ENCODE peak calls at places on chromosomes 13 and 19, in seven cellular contexts. One of them, this sample, is unnamed.

GRCh38 chr13:46961719-46962118 is 64.9 kb upstream of the HTR2A start:
- DNase-seq in activated naive CD4-positive, alpha-beta T cell treated with anti-CD3 and anti-CD28 coated beads for 36 hours: peak; percentile 8
- DNase-seq in caudate nucleus: no peak
- DNase-seq in aorta: no peak
- DNase-seq in T-helper 17 cell: no peak
- DNase-seq in RPMI7951: peak; percentile 83
- DNase-seq in activated CD4-positive, alpha-beta T cell treated with anti-CD3 and anti-CD28 coated beads, Interleukin-2, amount 50 U/mL, for 1 hour: no peak
- DNase-seq in this sample: no peak

GRCh38 chr13:67303661-67304333 is 73.7 kb upstream of the PCDH9 start:
- DNase-seq in activated naive CD4-positive, alpha-beta T cell treated with anti-CD3 and anti-CD28 coated beads for 36 hours: no peak
- DNase-seq in caudate nucleus: no peak
- DNase-seq in aorta: no peak
- DNase-seq in T-helper 17 cell: no peak
- DNase-seq in RPMI7951: no peak
- DNase-seq in activated CD4-positive, alpha-beta T cell treated with anti-CD3 and anti-CD28 coated beads, Interleukin-2, amount 50 U/mL, for 1 hour: no peak
- DNase-seq in this sample: no peak

GRCh38 chr13:75312884-75313520 is 169.0 kb downstream of the TBC1D4 start:
- DNase-seq in activated naive CD4-positive, alpha-beta T cell treated with anti-CD3 and anti-CD28 coated beads for 36 hours: peak; percentile 72
- DNase-seq in caudate nucleus: no peak
- DNase-seq in aorta: no peak
- DNase-seq in T-helper 17 cell: no peak
- DNase-seq in RPMI7951: no peak
- DNase-seq in activated CD4-positive, alpha-beta T cell treated with anti-CD3 and anti-CD28 coated beads, Interleukin-2, amount 50 U/mL, for 1 hour: peak; percentile 17
- DNase-seq in this sample: no peak

GRCh38 chr19:39825093-39825463 is 8.9 kb downstream of the DYRK1B start:
- DNase-seq in activated naive CD4-positive, alpha-beta T cell treated with anti-CD3 and anti-CD28 coated beads for 36 hours: no peak
- DNase-seq in caudate nucleus: no peak
- DNase-seq in aorta: no peak
- DNase-seq in T-helper 17 cell: no peak
- DNase-seq in RPMI7951: no peak
- DNase-seq in activated CD4-positive, alpha-beta T cell treated with anti-CD3 and anti-CD28 coated beads, Interleukin-2, amount 50 U/mL, for 1 hour: no peak
- DNase-seq in this sample: no peak

GRCh38 chr19:45886427-45887310 is 728 bp upstream of the IRF2BP1 start:
- DNase-seq in activated naive CD4-positive, alpha-beta T cell treated with anti-CD3 and anti-CD28 coated beads for 36 hours: peak; percentile 98
- DNase-seq in caudate nucleus: peak; percentile 87
- DNase-seq in aorta: peak; percentile 96
- DNase-seq in T-helper 17 cell: peak; percentile 78
- DNase-seq in RPMI7951: peak; percentile 92
- DNase-seq in activated CD4-positive, alpha-beta T cell treated with anti-CD3 and anti-CD28 coated beads, Interleukin-2, amount 50 U/mL, for 1 hour: peak; percentile 87
- DNase-seq in this sample: peak; percentile 93

GRCh38 chr19:48480151-48480475 is 10.9 kb downstream of the CYTH2 start:
- DNase-seq in activated naive CD4-positive, alpha-beta T cell treated with anti-CD3 and anti-CD28 coated beads for 36 hours: peak; percentile 40
- DNase-seq in caudate nucleus: peak; percentile 58
- DNase-seq in aorta: peak; percentile 90
- DNase-seq in T-helper 17 cell: no peak
- DNase-seq in RPMI7951: peak; percentile 59
- DNase-seq in activated CD4-positive, alpha-beta T cell treated with anti-CD3 and anti-CD28 coated beads, Interleukin-2, amount 50 U/mL, for 1 hour: peak; percentile 33
- DNase-seq in this sample: peak; percentile 76

GRCh38 chr13:106596287-106596937 is 28.5 kb upstream of the ARGLU1 start:
- DNase-seq in activated naive CD4-positive, alpha-beta T cell treated with anti-CD3 and anti-CD28 coated beads for 36 hours: no peak
- DNase-seq in caudate nucleus: no peak
- DNase-seq in aorta: no peak
- DNase-seq in T-helper 17 cell: no peak
- DNase-seq in RPMI7951: no peak
- DNase-seq in activated CD4-positive, alpha-beta T cell treated with anti-CD3 and anti-CD28 coated beads, Interleukin-2, amount 50 U/mL, for 1 hour: no peak
- DNase-seq in this sample: peak; percentile 20

GRCh38 chr13:44573790-44574465 is 2.2 kb downstream of the TSC22D1 start:
- DNase-seq in activated naive CD4-positive, alpha-beta T cell treated with anti-CD3 and anti-CD28 coated beads for 36 hours: peak; percentile 20
- DNase-seq in caudate nucleus: no peak
- DNase-seq in aorta: no peak
- DNase-seq in T-helper 17 cell: no peak
- DNase-seq in RPMI7951: peak; percentile 88
- DNase-seq in activated CD4-positive, alpha-beta T cell treated with anti-CD3 and anti-CD28 coated beads, Interleukin-2, amount 50 U/mL, for 1 hour: no peak
- DNase-seq in this sample: no peak

GRCh38 chr19:4678881-4679379 is 8.8 kb upstream of the MYDGF start:
- DNase-seq in activated naive CD4-positive, alpha-beta T cell treated with anti-CD3 and anti-CD28 coated beads for 36 hours: no peak
- DNase-seq in caudate nucleus: no peak
- DNase-seq in aorta: no peak
- DNase-seq in T-helper 17 cell: no peak
- DNase-seq in RPMI7951: no peak
- DNase-seq in activated CD4-positive, alpha-beta T cell treated with anti-CD3 and anti-CD28 coated beads, Interleukin-2, amount 50 U/mL, for 1 hour: no peak
- DNase-seq in this sample: peak; percentile 77

GRCh38 chr13:112737329-112737728 is 47.5 kb downstream of the ATP11A start:
- DNase-seq in activated naive CD4-positive, alpha-beta T cell treated with anti-CD3 and anti-CD28 coated beads for 36 hours: no peak
- DNase-seq in caudate nucleus: no peak
- DNase-seq in aorta: peak; percentile 39
- DNase-seq in T-helper 17 cell: no peak
- DNase-seq in RPMI7951: no peak
- DNase-seq in activated CD4-positive, alpha-beta T cell treated with anti-CD3 and anti-CD28 coated beads, Interleukin-2, amount 50 U/mL, for 1 hour: no peak
- DNase-seq in this sample: no peak

GRCh38 chr13:30147380-30147779 is 160.0 kb downstream of the KATNAL1 start:
- DNase-seq in activated naive CD4-positive, alpha-beta T cell treated with anti-CD3 and anti-CD28 coated beads for 36 hours: no peak
- DNase-seq in caudate nucleus: no peak
- DNase-seq in aorta: no peak
- DNase-seq in T-helper 17 cell: no peak
- DNase-seq in RPMI7951: no peak
- DNase-seq in activated CD4-positive, alpha-beta T cell treated with anti-CD3 and anti-CD28 coated beads, Interleukin-2, amount 50 U/mL, for 1 hour: no peak
- DNase-seq in this sample: no peak

GRCh38 chr19:55369651-55370304 is 485 bp downstream of the IL11 start:
- DNase-seq in activated naive CD4-positive, alpha-beta T cell treated with anti-CD3 and anti-CD28 coated beads for 36 hours: peak; percentile 41
- DNase-seq in caudate nucleus: no peak
- DNase-seq in aorta: no peak
- DNase-seq in T-helper 17 cell: no peak
- DNase-seq in RPMI7951: peak; percentile 83
- DNase-seq in activated CD4-positive, alpha-beta T cell treated with anti-CD3 and anti-CD28 coated beads, Interleukin-2, amount 50 U/mL, for 1 hour: peak; percentile 30
- DNase-seq in this sample: no peak

GRCh38 chr19:18650468-18651001 is 13.7 kb downstream of the KLHL26 start:
- DNase-seq in activated naive CD4-positive, alpha-beta T cell treated with anti-CD3 and anti-CD28 coated beads for 36 hours: no peak
- DNase-seq in caudate nucleus: no peak
- DNase-seq in aorta: peak; percentile 95
- DNase-seq in T-helper 17 cell: no peak
- DNase-seq in RPMI7951: peak; percentile 58
- DNase-seq in activated CD4-positive, alpha-beta T cell treated with anti-CD3 and anti-CD28 coated beads, Interleukin-2, amount 50 U/mL, for 1 hour: no peak
- DNase-seq in this sample: peak; percentile 83

GRCh38 chr19:20103091-20103501 is 25.3 kb downstream of the ZNF90 start:
- DNase-seq in activated naive CD4-positive, alpha-beta T cell treated with anti-CD3 and anti-CD28 coated beads for 36 hours: no peak
- DNase-seq in caudate nucleus: no peak
- DNase-seq in aorta: no peak
- DNase-seq in T-helper 17 cell: no peak
- DNase-seq in RPMI7951: no peak
- DNase-seq in activated CD4-positive, alpha-beta T cell treated with anti-CD3 and anti-CD28 coated beads, Interleukin-2, amount 50 U/mL, for 1 hour: no peak
- DNase-seq in this sample: no peak

GRCh38 chr13:43444085-43444484 is 342.7 kb downstream of the ENOX1 start:
- DNase-seq in activated naive CD4-positive, alpha-beta T cell treated with anti-CD3 and anti-CD28 coated beads for 36 hours: no peak
- DNase-seq in caudate nucleus: no peak
- DNase-seq in aorta: no peak
- DNase-seq in T-helper 17 cell: no peak
- DNase-seq in RPMI7951: no peak
- DNase-seq in activated CD4-positive, alpha-beta T cell treated with anti-CD3 and anti-CD28 coated beads, Interleukin-2, amount 50 U/mL, for 1 hour: no peak
- DNase-seq in this sample: no peak

GRCh38 chr13:77696863-77697207 is 652 bp upstream of the SLAIN1 start:
- DNase-seq in activated naive CD4-positive, alpha-beta T cell treated with anti-CD3 and anti-CD28 coated beads for 36 hours: no peak
- DNase-seq in caudate nucleus: no peak
- DNase-seq in aorta: no peak
- DNase-seq in T-helper 17 cell: no peak
- DNase-seq in RPMI7951: no peak
- DNase-seq in activated CD4-positive, alpha-beta T cell treated with anti-CD3 and anti-CD28 coated beads, Interleukin-2, amount 50 U/mL, for 1 hour: no peak
- DNase-seq in this sample: no peak

GRCh38 chr19:49952906-49953305 is 8.1 kb downstream of the SIGLEC11 start:
- DNase-seq in activated naive CD4-positive, alpha-beta T cell treated with anti-CD3 and anti-CD28 coated beads for 36 hours: no peak
- DNase-seq in caudate nucleus: no peak
- DNase-seq in aorta: peak; percentile 51
- DNase-seq in T-helper 17 cell: no peak
- DNase-seq in RPMI7951: no peak
- DNase-seq in activated CD4-positive, alpha-beta T cell treated with anti-CD3 and anti-CD28 coated beads, Interleukin-2, amount 50 U/mL, for 1 hour: no peak
- DNase-seq in this sample: no peak

GRCh38 chr19:1355258-1355973 is 28.3 kb upstream of the NDUFS7 start:
- DNase-seq in activated naive CD4-positive, alpha-beta T cell treated with anti-CD3 and anti-CD28 coated beads for 36 hours: peak; percentile 41
- DNase-seq in caudate nucleus: peak; percentile 47
- DNase-seq in aorta: no peak
- DNase-seq in T-helper 17 cell: no peak
- DNase-seq in RPMI7951: peak; percentile 20
- DNase-seq in activated CD4-positive, alpha-beta T cell treated with anti-CD3 and anti-CD28 coated beads, Interleukin-2, amount 50 U/mL, for 1 hour: no peak
- DNase-seq in this sample: no peak

GRCh38 chr13:25862156-25862555 is 189.7 kb downstream of the SHISA2 start:
- DNase-seq in activated naive CD4-positive, alpha-beta T cell treated with anti-CD3 and anti-CD28 coated beads for 36 hours: no peak
- DNase-seq in caudate nucleus: no peak
- DNase-seq in aorta: no peak
- DNase-seq in T-helper 17 cell: no peak
- DNase-seq in RPMI7951: no peak
- DNase-seq in activated CD4-positive, alpha-beta T cell treated with anti-CD3 and anti-CD28 coated beads, Interleukin-2, amount 50 U/mL, for 1 hour: no peak
- DNase-seq in this sample: no peak

GRCh38 chr19:46753420-46754155 is 7.3 kb upstream of the STRN4 start:
- DNase-seq in activated naive CD4-positive, alpha-beta T cell treated with anti-CD3 and anti-CD28 coated beads for 36 hours: peak; percentile 88
- DNase-seq in caudate nucleus: no peak
- DNase-seq in aorta: no peak
- DNase-seq in T-helper 17 cell: peak; percentile 45
- DNase-seq in RPMI7951: peak; percentile 42
- DNase-seq in activated CD4-positive, alpha-beta T cell treated with anti-CD3 and anti-CD28 coated beads, Interleukin-2, amount 50 U/mL, for 1 hour: peak; percentile 72
- DNase-seq in this sample: no peak

GRCh38 chr13:112670118-112670517 is 19.7 kb upstream of the ATP11A start:
- DNase-seq in activated naive CD4-positive, alpha-beta T cell treated with anti-CD3 and anti-CD28 coated beads for 36 hours: no peak
- DNase-seq in caudate nucleus: no peak
- DNase-seq in aorta: no peak
- DNase-seq in T-helper 17 cell: no peak
- DNase-seq in RPMI7951: no peak
- DNase-seq in activated CD4-positive, alpha-beta T cell treated with anti-CD3 and anti-CD28 coated beads, Interleukin-2, amount 50 U/mL, for 1 hour: no peak
- DNase-seq in this sample: no peak

GRCh38 chr19:18879579-18880373 is 16.2 kb downstream of the CERS1 start:
- DNase-seq in activated naive CD4-positive, alpha-beta T cell treated with anti-CD3 and anti-CD28 coated beads for 36 hours: peak; percentile 35
- DNase-seq in caudate nucleus: no peak
- DNase-seq in aorta: no peak
- DNase-seq in T-helper 17 cell: no peak
- DNase-seq in RPMI7951: no peak
- DNase-seq in activated CD4-positive, alpha-beta T cell treated with anti-CD3 and anti-CD28 coated beads, Interleukin-2, amount 50 U/mL, for 1 hour: no peak
- DNase-seq in this sample: no peak

GRCh38 chr19:55451522-55452380 is 8.7 kb upstream of the SHISA7 start:
- DNase-seq in activated naive CD4-positive, alpha-beta T cell treated with anti-CD3 and anti-CD28 coated beads for 36 hours: no peak
- DNase-seq in caudate nucleus: peak; percentile 73
- DNase-seq in aorta: no peak
- DNase-seq in T-helper 17 cell: peak; percentile 25
- DNase-seq in RPMI7951: no peak
- DNase-seq in activated CD4-positive, alpha-beta T cell treated with anti-CD3 and anti-CD28 coated beads, Interleukin-2, amount 50 U/mL, for 1 hour: peak; percentile 38
- DNase-seq in this sample: no peak

GRCh38 chr13:57552441-57552840 is 79.1 kb upstream of the PCDH17 start:
- DNase-seq in activated naive CD4-positive, alpha-beta T cell treated with anti-CD3 and anti-CD28 coated beads for 36 hours: no peak
- DNase-seq in caudate nucleus: no peak
- DNase-seq in aorta: no peak
- DNase-seq in T-helper 17 cell: no peak
- DNase-seq in RPMI7951: peak; percentile 9
- DNase-seq in activated CD4-positive, alpha-beta T cell treated with anti-CD3 and anti-CD28 coated beads, Interleukin-2, amount 50 U/mL, for 1 hour: no peak
- DNase-seq in this sample: no peak

GRCh38 chr19:38229585-38230073 is 5.6 kb upstream of the DPF1 start:
- DNase-seq in activated naive CD4-positive, alpha-beta T cell treated with anti-CD3 and anti-CD28 coated beads for 36 hours: peak; percentile 71
- DNase-seq in caudate nucleus: peak; percentile 87
- DNase-seq in aorta: peak; percentile 87
- DNase-seq in T-helper 17 cell: peak; percentile 59
- DNase-seq in RPMI7951: peak; percentile 82
- DNase-seq in activated CD4-positive, alpha-beta T cell treated with anti-CD3 and anti-CD28 coated beads, Interleukin-2, amount 50 U/mL, for 1 hour: peak; percentile 57
- DNase-seq in this sample: no peak

GRCh38 chr13:59205501-59205900 is 958.2 kb downstream of the DIAPH3 start:
- DNase-seq in activated naive CD4-positive, alpha-beta T cell treated with anti-CD3 and anti-CD28 coated beads for 36 hours: no peak
- DNase-seq in caudate nucleus: no peak
- DNase-seq in aorta: no peak
- DNase-seq in T-helper 17 cell: no peak
- DNase-seq in RPMI7951: no peak
- DNase-seq in activated CD4-positive, alpha-beta T cell treated with anti-CD3 and anti-CD28 coated beads, Interleukin-2, amount 50 U/mL, for 1 hour: no peak
- DNase-seq in this sample: no peak

GRCh38 chr19:14072535-14073231 is at the start of gene MISP3:
- DNase-seq in activated naive CD4-positive, alpha-beta T cell treated with anti-CD3 and anti-CD28 coated beads for 36 hours: peak; percentile 30
- DNase-seq in caudate nucleus: no peak
- DNase-seq in aorta: no peak
- DNase-seq in T-helper 17 cell: peak; percentile 15
- DNase-seq in RPMI7951: peak; percentile 39
- DNase-seq in activated CD4-positive, alpha-beta T cell treated with anti-CD3 and anti-CD28 coated beads, Interleukin-2, amount 50 U/mL, for 1 hour: no peak
- DNase-seq in this sample: peak; percentile 59

GRCh38 chr13:21297452-21297851 is 121.0 kb downstream of the MRPL57 start:
- DNase-seq in activated naive CD4-positive, alpha-beta T cell treated with anti-CD3 and anti-CD28 coated beads for 36 hours: no peak
- DNase-seq in caudate nucleus: no peak
- DNase-seq in aorta: no peak
- DNase-seq in T-helper 17 cell: no peak
- DNase-seq in RPMI7951: peak; percentile 27
- DNase-seq in activated CD4-positive, alpha-beta T cell treated with anti-CD3 and anti-CD28 coated beads, Interleukin-2, amount 50 U/mL, for 1 hour: no peak
- DNase-seq in this sample: no peak

GRCh38 chr19:41323430-41324125 is 13.6 kb downstream of the CCDC97 start:
- DNase-seq in activated naive CD4-positive, alpha-beta T cell treated with anti-CD3 and anti-CD28 coated beads for 36 hours: no peak
- DNase-seq in caudate nucleus: no peak
- DNase-seq in aorta: peak; percentile 89
- DNase-seq in T-helper 17 cell: no peak
- DNase-seq in RPMI7951: peak; percentile 99
- DNase-seq in activated CD4-positive, alpha-beta T cell treated with anti-CD3 and anti-CD28 coated beads, Interleukin-2, amount 50 U/mL, for 1 hour: no peak
- DNase-seq in this sample: peak; percentile 92

GRCh38 chr13:25167349-25167748 is 4.7 kb downstream of the AMER2 start:
- DNase-seq in activated naive CD4-positive, alpha-beta T cell treated with anti-CD3 and anti-CD28 coated beads for 36 hours: no peak
- DNase-seq in caudate nucleus: no peak
- DNase-seq in aorta: no peak
- DNase-seq in T-helper 17 cell: no peak
- DNase-seq in RPMI7951: no peak
- DNase-seq in activated CD4-positive, alpha-beta T cell treated with anti-CD3 and anti-CD28 coated beads, Interleukin-2, amount 50 U/mL, for 1 hour: no peak
- DNase-seq in this sample: no peak

GRCh38 chr13:41613984-41614581 is 156.7 kb downstream of the RGCC start:
- DNase-seq in activated naive CD4-positive, alpha-beta T cell treated with anti-CD3 and anti-CD28 coated beads for 36 hours: no peak
- DNase-seq in caudate nucleus: no peak
- DNase-seq in aorta: peak; percentile 69
- DNase-seq in T-helper 17 cell: no peak
- DNase-seq in RPMI7951: peak; percentile 95
- DNase-seq in activated CD4-positive, alpha-beta T cell treated with anti-CD3 and anti-CD28 coated beads, Interleukin-2, amount 50 U/mL, for 1 hour: no peak
- DNase-seq in this sample: peak; percentile 71

GRCh38 chr13:45306966-45307365 is 34.0 kb downstream of the TPT1 start:
- DNase-seq in activated naive CD4-positive, alpha-beta T cell treated with anti-CD3 and anti-CD28 coated beads for 36 hours: no peak
- DNase-seq in caudate nucleus: no peak
- DNase-seq in aorta: no peak
- DNase-seq in T-helper 17 cell: no peak
- DNase-seq in RPMI7951: no peak
- DNase-seq in activated CD4-positive, alpha-beta T cell treated with anti-CD3 and anti-CD28 coated beads, Interleukin-2, amount 50 U/mL, for 1 hour: no peak
- DNase-seq in this sample: no peak

GRCh38 chr19:56554272-56554869 is 12.9 kb upstream of the ZNF470 start:
- DNase-seq in activated naive CD4-positive, alpha-beta T cell treated with anti-CD3 and anti-CD28 coated beads for 36 hours: no peak
- DNase-seq in caudate nucleus: no peak
- DNase-seq in aorta: no peak
- DNase-seq in T-helper 17 cell: no peak
- DNase-seq in RPMI7951: no peak
- DNase-seq in activated CD4-positive, alpha-beta T cell treated with anti-CD3 and anti-CD28 coated beads, Interleukin-2, amount 50 U/mL, for 1 hour: no peak
- DNase-seq in this sample: no peak

This sample was measured in ovary.